ENCODE peak calls at places on chromosomes 12 and 14, in four cellular contexts. Q is HCT116, A is GM20000, J is psoas muscle. S is an unnamed sample.
A peak's percentile ranks its signal among the peaks of the same experiment; 100 is the strongest.

GRCh38 chr14:91350813-91351507 is 66.7 kb downstream of the CCDC88C start:
- DNase-seq in Q (no peak), A (peak; percentile 79), J (no peak), S (peak; percentile 80)

GRCh38 chr14:67004521-67004920 is 184.7 kb upstream of the GARIN2 start:
- DNase-seq in Q (no peak), A (no peak), J (no peak), S (no peak)

GRCh38 chr12:109664402-109664801 is 49.2 kb upstream of the FAM222A start:
- DNase-seq in Q (no peak), A (no peak), J (no peak), S (no peak)

GRCh38 chr14:65627315-65627714 is 214.8 kb downstream of the FUT8 start:
- DNase-seq in Q (no peak), A (no peak), J (no peak), S (no peak)

GRCh38 chr12:92143280-92143679 is 2.4 kb downstream of the BTG1 start:
- DNase-seq in Q (no peak), A (no peak), J (no peak), S (no peak)

GRCh38 chr12:20212658-20213387 is 155.5 kb upstream of the PDE3A start:
- DNase-seq in Q (peak; percentile 82), A (no peak), J (peak; percentile 84), S (no peak)

GRCh38 chr12:104667139-104667538 is 210.4 kb downstream of the CHST11 start:
- DNase-seq in Q (no peak), A (no peak), J (no peak), S (no peak)

GRCh38 chr12:91406920-91407341 is 224.3 kb upstream of the DCN start:
- DNase-seq in Q (peak; percentile 13), A (peak; percentile 11), J (no peak), S (peak; percentile 12)

GRCh38 chr12:7221486-7221885 is 32.0 kb downstream of the PEX5 start:
- DNase-seq in Q (no peak), A (no peak), J (no peak), S (no peak)

GRCh38 chr14:65961004-65961403 is 525.2 kb upstream of the CCDC196 start:
- DNase-seq in Q (peak; percentile 24), A (peak; percentile 58), J (no peak), S (peak; percentile 53)

GRCh38 chr12:107118624-107119023 is 25.3 kb upstream of the CRY1 start:
- DNase-seq in Q (no peak), A (no peak), J (no peak), S (no peak)

GRCh38 chr12:86173044-86173443 is 83.1 kb downstream of the MGAT4C start:
- DNase-seq in Q (no peak), A (no peak), J (no peak), S (no peak)

GRCh38 chr12:130146532-130146931 is 15.7 kb upstream of the FZD10 start:
- DNase-seq in Q (no peak), A (no peak), J (no peak), S (no peak)

GRCh38 chr14:37172024-37172869 is at the start of gene SLC25A21:
- DNase-seq in Q (peak; percentile 71), A (no peak), J (peak; percentile 84), S (no peak)

GRCh38 chr14:89165810-89166209 is 251.2 kb downstream of the FOXN3 start:
- DNase-seq in Q (no peak), A (no peak), J (no peak), S (no peak)

GRCh38 chr14:24353551-24354529 is 14.0 kb upstream of the RIPK3 start:
- DNase-seq in Q (no peak), A (no peak), J (no peak), S (no peak)

GRCh38 chr12:84955298-84955697 is 42.7 kb upstream of the SLC6A15 start:
- DNase-seq in Q (no peak), A (no peak), J (no peak), S (no peak)

GRCh38 chr12:19411234-19412221 is 27.8 kb upstream of the AEBP2 start:
- DNase-seq in Q (no peak), A (peak; percentile 27), J (no peak), S (no peak)

GRCh38 chr12:73935817-73936216 is 601.8 kb upstream of the ATXN7L3B start:
- DNase-seq in Q (peak; percentile 24), A (no peak), J (no peak), S (no peak)

GRCh38 chr12:30696943-30697342 is 1.3 kb upstream of the IPO8 start:
- DNase-seq in Q (no peak), A (no peak), J (no peak), S (no peak)

GRCh38 chr12:111010916-111011657 is 90.7 kb upstream of the MYL2 start:
- DNase-seq in Q (no peak), A (no peak), J (no peak), S (no peak)

GRCh38 chr14:64720190-64720589 is 16.0 kb downstream of the PLEKHG3 start:
- DNase-seq in Q (peak; percentile 93), A (no peak), J (peak; percentile 13), S (no peak)

GRCh38 chr12:109544955-109545531 is 28.3 kb downstream of the MMAB start:
- DNase-seq in Q (no peak), A (no peak), J (no peak), S (no peak)

GRCh38 chr12:14618990-14619389 is 51.3 kb upstream of the PLBD1 start:
- DNase-seq in Q (no peak), A (no peak), J (no peak), S (no peak)

GRCh38 chr14:24712909-24713308 is 78.9 kb upstream of the GZMB start:
- DNase-seq in Q (no peak), A (no peak), J (no peak), S (no peak)

GRCh38 chr14:104687601-104688504 is 1.6 kb upstream of the INF2 start:
- DNase-seq in Q (peak; percentile 62), A (no peak), J (peak; percentile 94), S (no peak)

GRCh38 chr14:93936245-93936644 is 9.1 kb downstream of the FAM181A start:
- DNase-seq in Q (no peak), A (peak; percentile 58), J (no peak), S (peak; percentile 60)

GRCh38 chr12:21026302-21026701 is 104.7 kb upstream of the SLCO1B1 start:
- DNase-seq in Q (no peak), A (no peak), J (no peak), S (no peak)

GRCh38 chr12:13339538-13339937 is 143.0 kb downstream of the EMP1 start:
- DNase-seq in Q (peak; percentile 91), A (no peak), J (no peak), S (no peak)

GRCh38 chr14:68359862-68360552 is 432.9 kb downstream of the ZFP36L1 start:
- DNase-seq in Q (peak; percentile 37), A (no peak), J (peak; percentile 63), S (peak; percentile 32)

GRCh38 chr14:23561259-23561658 is 5.2 kb downstream of the THTPA start:
- DNase-seq in Q (no peak), A (no peak), J (no peak), S (no peak)

GRCh38 chr14:61927521-61927920 is 165.3 kb downstream of the SNAPC1 start:
- DNase-seq in Q (no peak), A (no peak), J (no peak), S (no peak)

GRCh38 chr14:91349481-91350074 is 68.0 kb downstream of the CCDC88C start:
- DNase-seq in Q (no peak), A (peak; percentile 79), J (no peak), S (peak; percentile 82)

GRCh38 chr12:12563529-12563928 is 866 bp upstream of the DUSP16 start:
- DNase-seq in Q (no peak), A (no peak), J (no peak), S (no peak)

GRCh38 chr12:121749267-121749666 is 36.7 kb downstream of the TMEM120B start:
- DNase-seq in Q (no peak), A (no peak), J (no peak), S (no peak)

GRCh38 chr14:63632932-63633514 is 8.6 kb downstream of the WDR89 start:
- DNase-seq in Q (peak; percentile 7), A (peak; percentile 32), J (no peak), S (peak; percentile 30)
- TF ChIP-seq CTCF in Q (peak; percentile 59), A (peak; percentile 52), J (peak; percentile 39), S (peak; percentile 59)

GRCh38 chr12:3164454-3165310 is 87.5 kb downstream of the TSPAN9 start:
- DNase-seq in Q (no peak), A (no peak), J (peak; percentile 26), S (no peak)
- TF ChIP-seq CTCF in Q (no peak), A (no peak), J (no peak), S (no peak)

DNA sequence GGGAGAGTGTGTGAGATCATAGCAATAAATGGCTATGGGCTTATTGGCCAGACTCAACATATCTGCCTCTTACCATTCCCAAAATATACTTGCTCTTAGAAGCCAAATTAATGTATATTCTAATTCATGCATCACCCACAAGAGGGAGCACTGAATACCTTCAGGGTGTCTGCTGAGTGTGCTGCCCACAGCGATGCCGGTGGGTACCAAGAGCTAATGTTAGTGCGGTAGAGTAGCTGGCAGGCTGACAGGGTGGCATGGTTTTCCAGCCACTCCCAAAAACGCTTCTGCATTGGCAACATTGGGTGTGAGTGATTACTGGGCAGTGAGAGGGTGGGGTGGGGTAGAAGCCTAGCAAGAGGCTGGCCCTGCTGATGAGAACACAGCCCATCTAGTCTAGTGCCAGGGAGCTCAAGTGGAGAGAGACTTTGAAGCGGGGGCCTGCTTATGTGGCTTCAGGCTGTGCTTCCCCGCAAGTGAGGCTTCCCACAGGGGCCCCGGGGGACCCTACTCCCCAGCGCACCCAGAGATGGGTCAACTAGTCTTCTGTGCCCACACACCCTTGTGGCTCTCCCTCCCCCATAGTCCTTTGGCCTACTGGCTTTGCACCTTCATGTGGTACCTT is 9.2 kb upstream of the PLEKHD1 start:
- DNase-seq in Q (no peak), A (peak; percentile 49), J (no peak), S (peak; percentile 42)
- TF ChIP-seq CTCF in Q (peak; percentile 58), A (peak; percentile 38), J (peak; percentile 32), S (peak; percentile 58)

DNA sequence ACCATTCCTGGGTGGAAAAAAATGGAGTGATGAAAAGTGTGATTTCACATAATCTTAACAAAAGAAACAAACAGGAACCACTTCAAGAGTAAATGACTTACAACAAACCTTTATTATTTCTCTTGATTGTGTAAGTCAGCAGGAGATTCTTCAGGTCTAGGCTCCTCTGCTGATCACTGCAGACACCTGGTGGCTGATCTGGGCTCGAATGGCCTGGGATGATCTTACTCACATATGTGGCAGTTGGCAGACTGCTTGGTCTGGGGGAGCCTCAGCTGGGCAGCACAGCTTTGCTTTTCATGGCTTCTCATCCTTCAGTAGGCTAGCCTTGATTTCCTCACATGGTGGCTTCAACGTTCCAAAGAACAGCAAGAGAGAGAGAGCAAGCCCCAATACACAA is 215.4 kb upstream of the PRICKLE1 start:
- DNase-seq in Q (no peak), A (no peak), J (no peak), S (no peak)
- TF ChIP-seq CTCF in Q (no peak), A (no peak), J (no peak), S (no peak)

DNA sequence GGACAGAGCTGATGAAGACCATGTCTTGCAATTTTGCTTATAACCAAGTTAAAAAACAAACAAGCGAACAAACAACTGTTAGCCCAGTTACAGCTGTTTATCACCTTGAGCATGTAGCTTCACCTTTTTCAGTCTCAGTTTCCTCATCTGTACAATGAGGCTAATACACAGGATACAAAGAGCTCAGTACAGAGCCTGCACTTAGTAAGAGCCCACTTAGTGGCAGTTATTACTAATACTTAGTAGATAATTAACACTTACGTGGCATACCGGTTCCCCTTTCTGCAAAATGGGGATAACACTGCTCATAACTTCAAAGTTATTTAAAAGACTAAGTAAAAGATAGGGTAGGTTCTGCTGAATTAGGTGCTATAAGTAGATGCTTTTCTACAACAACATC is 228.0 kb downstream of the MON2 start:
- DNase-seq in Q (no peak), A (no peak), J (no peak), S (no peak)
- TF ChIP-seq CTCF in Q (no peak), A (no peak), J (no peak), S (no peak)

S was measured in GM13977.